ENCODE peak calls at places on chromosomes 11 and 22, in four cellular contexts. P is tibial artery; M is stimulated activated CD4-positive, alpha-beta T cell treated with anti-CD3 and anti-CD28 coated beads, TNF-alpha, amount 100 ng/mL, for 1 hour; O is AG08395. U is an unnamed sample.

GRCh38 chr22:49464024-49464423 is 363.6 kb downstream of the BRD1 start:
- DNase-seq in M (no peak), P (no peak), O (no peak), U (no peak)

GRCh38 chr11:6705905-6706535 is 22.9 kb upstream of the MRPL17 start:
- DNase-seq in O (peak), P (peak), M (no peak), U (peak)

GRCh38 chr11:47143322-47143721 is 33.4 kb downstream of the ARFGAP2 start:
- DNase-seq in O (peak), P (peak), M (no peak), U (no peak)

GRCh38 chr11:31450841-31451240 is 58.6 kb downstream of the IMMP1L start:
- DNase-seq in O (no peak), M (no peak), P (no peak), U (no peak)

GRCh38 chr11:5247479-5248192 is 2.0 kb downstream of the HBG1 start:
- DNase-seq in M (no peak), O (no peak), P (no peak), U (no peak)

GRCh38 chr11:72349616-72350218 is 84.6 kb downstream of the CLPB start:
- DNase-seq in O (no peak), P (no peak), M (no peak), U (no peak)

GRCh38 chr11:131868769-131869482 is 498.5 kb downstream of the NTM start:
- DNase-seq in O (no peak), M (no peak), P (no peak), U (no peak)

GRCh38 chr11:77517226-77517625 is 43.3 kb upstream of the PAK1 start:
- DNase-seq in M (no peak), O (no peak), P (no peak), U (no peak)

GRCh38 chr22:26888887-26889286 is 231.5 kb downstream of the MIAT start:
- DNase-seq in M (no peak), P (no peak), O (no peak), U (no peak)

GRCh38 chr11:95563173-95563572 is 226.4 kb downstream of the FAM76B start:
- DNase-seq in M (no peak), O (no peak), P (no peak), U (no peak)

GRCh38 chr22:45087802-45088201 is 75.9 kb upstream of the NUP50 start:
- DNase-seq in M (no peak), O (no peak), P (no peak), U (no peak)

GRCh38 chr11:61793084-61793828 is 545 bp downstream of the FEN1 start:
- DNase-seq in O (no peak), P (no peak), M (no peak), U (no peak)

GRCh38 chr22:38850941-38851849 is 7.4 kb upstream of the NPTXR start:
- DNase-seq in M (no peak), P (no peak), O (peak), U (no peak)

GRCh38 chr11:35796542-35796941 is 134.0 kb downstream of the TRIM44 start:
- DNase-seq in O (no peak), P (no peak), M (no peak), U (no peak)

GRCh38 chr11:898540-899190 is 11.9 kb downstream of the CHID1 start:
- DNase-seq in P (no peak), M (no peak), O (peak), U (no peak)

GRCh38 chr11:47587733-47588326 is 1.4 kb downstream of the FAM180B start:
- DNase-seq in O (no peak), M (no peak), P (peak), U (no peak)

GRCh38 chr22:37739000-37739399 is 42.2 kb downstream of the TRIOBP start:
- DNase-seq in P (peak), M (no peak), O (peak), U (no peak)

GRCh38 chr11:42025404-42025803 is 566.0 kb upstream of the LRRC4C start:
- DNase-seq in M (no peak), O (no peak), P (no peak), U (no peak)

GRCh38 chr11:28447226-28447625 is 339.0 kb downstream of the METTL15 start:
- DNase-seq in O (no peak), P (no peak), M (no peak), U (no peak)

GRCh38 chr11:96109265-96110030 is 185.5 kb upstream of the MTMR2 start:
- DNase-seq in O (no peak), P (no peak), M (no peak), U (no peak)

GRCh38 chr22:42437488-42438292 is 5.5 kb upstream of the NFAM1 start:
- DNase-seq in O (peak), M (peak), P (peak), U (peak)

GRCh38 chr22:45999379-45999971 is 22.5 kb upstream of the WNT7B start:
- DNase-seq in O (no peak), P (no peak), M (no peak), U (no peak)

GRCh38 chr11:94175545-94175944 is 46.9 kb downstream of the PANX1 start:
- DNase-seq in M (no peak), O (peak), P (no peak), U (no peak)

GRCh38 chr22:25364281-25364680 is 144.8 kb downstream of the CRYBB2 start:
- DNase-seq in P (peak), M (no peak), O (no peak), U (no peak)

GRCh38 chr22:49827307-49827852 is 293 bp downstream of the BRD1 start:
- DNase-seq in P (no peak), M (no peak), O (peak), U (no peak)

GRCh38 chr11:630871-631270 is 3.9 kb upstream of the SCT start:
- DNase-seq in M (no peak), P (no peak), O (no peak), U (no peak)

GRCh38 chr22:27438271-27438980 is 363.1 kb downstream of the MN1 start:
- DNase-seq in O (peak), M (no peak), P (peak), U (no peak)

GRCh38 chr11:78202733-78203167 is 14.0 kb downstream of the USP35 start:
- DNase-seq in M (no peak), O (no peak), P (no peak), U (no peak)

GRCh38 chr11:42770444-42771065 is 541.2 kb upstream of the API5 start:
- DNase-seq in O (peak), P (no peak), M (no peak), U (no peak)

GRCh38 chr11:134004406-134005197 is 47.8 kb upstream of the IGSF9B start:
- DNase-seq in P (no peak), M (no peak), O (peak), U (no peak)

U was measured in memory B cell.